ENCODE peak calls at places on chromosomes 6 and 20, in seven cellular contexts. One of them, this sample, is unnamed.

GRCh38 chr20:44072381-44072780 is 114.6 kb downstream of the JPH2 start:
- DNase-seq in WTC11: no peak
- DNase-seq in CD8-positive, alpha-beta T cell: no peak
- DNase-seq in stimulated activated effector memory CD8-positive, alpha-beta T cell treated with anti-CD3 and anti-CD28 coated beads, Interleukin-12 subunit alpha, Interleukin-12 subunit beta, amount 100 ng/mL, for 72 hours: no peak
- DNase-seq in Calu3: no peak
- DNase-seq in stimulated activated CD4-positive, alpha-beta T cell treated with anti-CD3 and anti-CD28 coated beads, Interleukin-15, amount 100 ng/mL, for 1 hour: no peak
- DNase-seq in GM23338: no peak
- DNase-seq in this sample: no peak

GRCh38 chr6:72328775-72329174 is 293.1 kb upstream of the KCNQ5 start:
- DNase-seq in WTC11: no peak
- DNase-seq in CD8-positive, alpha-beta T cell: no peak
- DNase-seq in stimulated activated effector memory CD8-positive, alpha-beta T cell treated with anti-CD3 and anti-CD28 coated beads, Interleukin-12 subunit alpha, Interleukin-12 subunit beta, amount 100 ng/mL, for 72 hours: no peak
- DNase-seq in Calu3: no peak
- DNase-seq in stimulated activated CD4-positive, alpha-beta T cell treated with anti-CD3 and anti-CD28 coated beads, Interleukin-15, amount 100 ng/mL, for 1 hour: no peak
- DNase-seq in GM23338: no peak
- DNase-seq in this sample: no peak

GRCh38 chr20:9506964-9507369 is 7.4 kb upstream of the LAMP5 start:
- DNase-seq in WTC11: peak; percentile 52
- DNase-seq in CD8-positive, alpha-beta T cell: no peak
- DNase-seq in stimulated activated effector memory CD8-positive, alpha-beta T cell treated with anti-CD3 and anti-CD28 coated beads, Interleukin-12 subunit alpha, Interleukin-12 subunit beta, amount 100 ng/mL, for 72 hours: no peak
- DNase-seq in Calu3: no peak
- DNase-seq in stimulated activated CD4-positive, alpha-beta T cell treated with anti-CD3 and anti-CD28 coated beads, Interleukin-15, amount 100 ng/mL, for 1 hour: no peak
- DNase-seq in GM23338: peak; percentile 63
- DNase-seq in this sample: peak; percentile 15

GRCh38 chr6:152300517-152300916 is 336.6 kb downstream of the SYNE1 start:
- DNase-seq in WTC11: no peak
- DNase-seq in CD8-positive, alpha-beta T cell: no peak
- DNase-seq in stimulated activated effector memory CD8-positive, alpha-beta T cell treated with anti-CD3 and anti-CD28 coated beads, Interleukin-12 subunit alpha, Interleukin-12 subunit beta, amount 100 ng/mL, for 72 hours: no peak
- DNase-seq in Calu3: no peak
- DNase-seq in stimulated activated CD4-positive, alpha-beta T cell treated with anti-CD3 and anti-CD28 coated beads, Interleukin-15, amount 100 ng/mL, for 1 hour: no peak
- DNase-seq in GM23338: no peak
- DNase-seq in this sample: no peak

GRCh38 chr6:111781055-111781708 is 92.1 kb downstream of the FYN start:
- DNase-seq in WTC11: no peak
- DNase-seq in CD8-positive, alpha-beta T cell: no peak
- DNase-seq in stimulated activated effector memory CD8-positive, alpha-beta T cell treated with anti-CD3 and anti-CD28 coated beads, Interleukin-12 subunit alpha, Interleukin-12 subunit beta, amount 100 ng/mL, for 72 hours: no peak
- DNase-seq in Calu3: no peak
- DNase-seq in stimulated activated CD4-positive, alpha-beta T cell treated with anti-CD3 and anti-CD28 coated beads, Interleukin-15, amount 100 ng/mL, for 1 hour: no peak
- DNase-seq in GM23338: no peak
- DNase-seq in this sample: no peak

GRCh38 chr6:157831424-157832249 is 8.6 kb downstream of the SNX9 start:
- DNase-seq in WTC11: peak; percentile 66
- DNase-seq in CD8-positive, alpha-beta T cell: no peak
- DNase-seq in stimulated activated effector memory CD8-positive, alpha-beta T cell treated with anti-CD3 and anti-CD28 coated beads, Interleukin-12 subunit alpha, Interleukin-12 subunit beta, amount 100 ng/mL, for 72 hours: no peak
- DNase-seq in Calu3: no peak
- DNase-seq in stimulated activated CD4-positive, alpha-beta T cell treated with anti-CD3 and anti-CD28 coated beads, Interleukin-15, amount 100 ng/mL, for 1 hour: no peak
- DNase-seq in GM23338: peak; percentile 88
- DNase-seq in this sample: no peak

GRCh38 chr6:130922922-130923321 is 95.7 kb downstream of the SMLR1 start:
- DNase-seq in WTC11: no peak
- DNase-seq in CD8-positive, alpha-beta T cell: no peak
- DNase-seq in stimulated activated effector memory CD8-positive, alpha-beta T cell treated with anti-CD3 and anti-CD28 coated beads, Interleukin-12 subunit alpha, Interleukin-12 subunit beta, amount 100 ng/mL, for 72 hours: no peak
- DNase-seq in Calu3: no peak
- DNase-seq in stimulated activated CD4-positive, alpha-beta T cell treated with anti-CD3 and anti-CD28 coated beads, Interleukin-15, amount 100 ng/mL, for 1 hour: no peak
- DNase-seq in GM23338: no peak
- DNase-seq in this sample: no peak

GRCh38 chr20:3723284-3723683 is 9.2 kb upstream of the HSPA12B start:
- DNase-seq in WTC11: no peak
- DNase-seq in CD8-positive, alpha-beta T cell: no peak
- DNase-seq in stimulated activated effector memory CD8-positive, alpha-beta T cell treated with anti-CD3 and anti-CD28 coated beads, Interleukin-12 subunit alpha, Interleukin-12 subunit beta, amount 100 ng/mL, for 72 hours: no peak
- DNase-seq in Calu3: no peak
- DNase-seq in stimulated activated CD4-positive, alpha-beta T cell treated with anti-CD3 and anti-CD28 coated beads, Interleukin-15, amount 100 ng/mL, for 1 hour: no peak
- DNase-seq in GM23338: no peak
- DNase-seq in this sample: no peak

GRCh38 chr6:18343741-18344140 is 43.4 kb upstream of the RNF144B start:
- DNase-seq in WTC11: no peak
- DNase-seq in CD8-positive, alpha-beta T cell: no peak
- DNase-seq in stimulated activated effector memory CD8-positive, alpha-beta T cell treated with anti-CD3 and anti-CD28 coated beads, Interleukin-12 subunit alpha, Interleukin-12 subunit beta, amount 100 ng/mL, for 72 hours: no peak
- DNase-seq in Calu3: no peak
- DNase-seq in stimulated activated CD4-positive, alpha-beta T cell treated with anti-CD3 and anti-CD28 coated beads, Interleukin-15, amount 100 ng/mL, for 1 hour: no peak
- DNase-seq in GM23338: no peak
- DNase-seq in this sample: no peak

GRCh38 chr6:153781306-153781705 is 257.7 kb upstream of the OPRM1 start:
- DNase-seq in WTC11: no peak
- DNase-seq in CD8-positive, alpha-beta T cell: no peak
- DNase-seq in stimulated activated effector memory CD8-positive, alpha-beta T cell treated with anti-CD3 and anti-CD28 coated beads, Interleukin-12 subunit alpha, Interleukin-12 subunit beta, amount 100 ng/mL, for 72 hours: no peak
- DNase-seq in Calu3: no peak
- DNase-seq in stimulated activated CD4-positive, alpha-beta T cell treated with anti-CD3 and anti-CD28 coated beads, Interleukin-15, amount 100 ng/mL, for 1 hour: no peak
- DNase-seq in GM23338: no peak
- DNase-seq in this sample: no peak

GRCh38 chr6:31272856-31273626 is 1.1 kb upstream of the HLA-C start:
- DNase-seq in WTC11: no peak
- DNase-seq in CD8-positive, alpha-beta T cell: no peak
- DNase-seq in stimulated activated effector memory CD8-positive, alpha-beta T cell treated with anti-CD3 and anti-CD28 coated beads, Interleukin-12 subunit alpha, Interleukin-12 subunit beta, amount 100 ng/mL, for 72 hours: peak; percentile 66
- DNase-seq in Calu3: no peak
- DNase-seq in stimulated activated CD4-positive, alpha-beta T cell treated with anti-CD3 and anti-CD28 coated beads, Interleukin-15, amount 100 ng/mL, for 1 hour: no peak
- DNase-seq in GM23338: peak; percentile 8
- DNase-seq in this sample: no peak

GRCh38 chr6:134347916-134348805 is 30.2 kb upstream of the SGK1 start:
- DNase-seq in WTC11: no peak
- DNase-seq in CD8-positive, alpha-beta T cell: no peak
- DNase-seq in stimulated activated effector memory CD8-positive, alpha-beta T cell treated with anti-CD3 and anti-CD28 coated beads, Interleukin-12 subunit alpha, Interleukin-12 subunit beta, amount 100 ng/mL, for 72 hours: no peak
- DNase-seq in Calu3: no peak
- DNase-seq in stimulated activated CD4-positive, alpha-beta T cell treated with anti-CD3 and anti-CD28 coated beads, Interleukin-15, amount 100 ng/mL, for 1 hour: no peak
- DNase-seq in GM23338: no peak
- DNase-seq in this sample: no peak

This sample was measured in SK-N-SH.